ENCODE peak calls at places on chromosomes 1 and 21, in ten cellular contexts. S is activated T-helper 1 cell treated with anti-CD3 and anti-CD28 coated beads, Interleukin-12 subunit alpha, Interleukin-12 subunit beta, Interleukin-2, Interleukin-4 antibody, amounts not matched to agents 30 ng/mL and 10 ng/mL and 1 ng/mL, durations not matched to agents 14 hours and 24 hours and 36 hours; L is AG08396; N is Calu3; V is T-helper 2 cell; O is Ammon's horn; C is pulmonary artery endothelial cell; T is activated T-cell treated with anti-CD3 and anti-CD28 coated beads for 1 hour; A is NCI-H524; H is AG09319. D is an unnamed sample.

GRCh38 chr1:16425125-16426025 is 11.8 kb downstream of the SPATA21 start:
- DNase-seq in C (no peak), T (no peak), A (no peak), H (no peak), L (no peak), V (no peak), O (no peak), N (no peak), S (no peak), D (no peak)

GRCh38 chr1:240000634-240001033 is 91.0 kb upstream of the FMN2 start:
- DNase-seq in N (no peak), S (no peak), A (no peak), C (no peak), H (peak; percentile 8), L (peak; percentile 33), V (no peak), O (no peak), T (no peak), D (no peak)

GRCh38 chr1:79887059-79887458 is 880.5 kb upstream of the ADGRL4 start:
- DNase-seq in L (no peak), O (no peak), C (no peak), A (no peak), H (no peak), T (no peak), V (no peak), S (no peak), N (no peak), D (no peak)

GRCh38 chr1:119372493-119373086 is 4.0 kb downstream of the HAO2 start:
- DNase-seq in T (no peak), S (no peak), A (peak; percentile 66), O (no peak), N (peak; percentile 30), V (no peak), L (no peak), C (no peak), H (no peak), D (no peak)

GRCh38 chr1:36924282-36924791 is 110.0 kb downstream of the GRIK3 start:
- DNase-seq in L (peak; percentile 16), T (no peak), A (no peak), S (peak; percentile 31), O (peak; percentile 38), N (peak; percentile 52), V (no peak), C (no peak), H (no peak), D (no peak)

GRCh38 chr1:147825586-147825985 is 65.2 kb upstream of the GJA5 start:
- DNase-seq in O (no peak), H (no peak), N (no peak), T (no peak), L (no peak), V (no peak), S (no peak), A (no peak), C (no peak), D (no peak)

GRCh38 chr1:67324068-67324467 is 16.4 kb downstream of the IL12RB2 start:
- DNase-seq in C (no peak), N (no peak), T (no peak), O (no peak), S (no peak), H (no peak), L (no peak), V (no peak), A (no peak), D (no peak)

GRCh38 chr1:151399890-151400235 is 490 bp downstream of the PSMB4 start:
- DNase-seq in H (no peak), O (no peak), C (no peak), T (no peak), N (no peak), L (peak; percentile 30), V (no peak), A (no peak), S (no peak), D (no peak)

GRCh38 chr1:62870148-62870547 is 86.2 kb downstream of the ATG4C start:
- DNase-seq in S (no peak), V (no peak), T (no peak), O (no peak), A (no peak), H (no peak), C (no peak), L (peak; percentile 4), N (no peak), D (no peak)

GRCh38 chr1:43339584-43340232 is 2.1 kb downstream of the MPL start:
- DNase-seq in N (no peak), S (no peak), O (no peak), V (no peak), H (no peak), A (no peak), T (no peak), L (no peak), C (no peak), D (no peak)

GRCh38 chr21:17454315-17455027 is 58.4 kb upstream of the CXADR start:
- DNase-seq in N (no peak), O (peak; percentile 78), H (peak; percentile 52), S (peak; percentile 2), T (peak; percentile 2), L (peak; percentile 39), A (peak; percentile 96), C (no peak), V (peak; percentile 3), D (peak; percentile 49)

GRCh38 chr21:42010507-42011493 is 640 bp upstream of the ZBTB21 start:
- DNase-seq in C (no peak), L (peak; percentile 55), H (no peak), T (peak; percentile 27), A (no peak), V (no peak), N (peak; percentile 19), S (peak; percentile 25), O (no peak), D (no peak)

GRCh38 chr21:17690078-17690494 is 77.4 kb upstream of the BTG3 start:
- DNase-seq in L (no peak), V (no peak), C (no peak), N (no peak), H (no peak), S (no peak), A (no peak), T (no peak), O (no peak), D (no peak)

GRCh38 chr21:37266515-37267221 is 466 bp downstream of the VPS26C start:
- DNase-seq in S (no peak), H (no peak), T (no peak), A (peak; percentile 55), L (peak; percentile 23), C (no peak), O (no peak), N (peak; percentile 70), V (no peak), D (no peak)

GRCh38 chr1:117166076-117166475 is 44.5 kb upstream of the TRIM45 start:
- DNase-seq in S (no peak), V (no peak), L (peak; percentile 55), A (no peak), T (no peak), O (no peak), C (no peak), H (peak; percentile 38), N (no peak), D (peak; percentile 75)

GRCh38 chr1:155695608-155696007 is 6.7 kb downstream of the DAP3 start:
- DNase-seq in A (no peak), L (no peak), N (no peak), O (no peak), V (no peak), T (no peak), C (no peak), H (no peak), S (no peak), D (no peak)

GRCh38 chr1:209576798-209577197 is 6.7 kb upstream of the CAMK1G start:
- DNase-seq in O (peak; percentile 90), V (peak; percentile 62), N (peak; percentile 93), T (peak; percentile 55), A (peak; percentile 79), L (peak; percentile 87), H (peak; percentile 22), S (peak; percentile 49), C (peak; percentile 19), D (no peak)

GRCh38 chr1:14479865-14480264 is 118.6 kb upstream of the KAZN start:
- DNase-seq in H (no peak), T (no peak), A (no peak), S (no peak), N (no peak), O (no peak), L (no peak), C (no peak), V (no peak), D (no peak)

GRCh38 chr1:6098303-6099215 is 52.9 kb downstream of the KCNAB2 start:
- DNase-seq in A (no peak), S (no peak), N (no peak), L (peak; percentile 84), T (no peak), C (no peak), O (peak; percentile 44), V (no peak), H (peak; percentile 52), D (no peak)

GRCh38 chr1:19452221-19452663 is 33.1 kb downstream of the CAPZB start:
- DNase-seq in T (no peak), L (peak; percentile 71), H (no peak), N (no peak), S (no peak), A (no peak), C (no peak), V (no peak), O (no peak), D (no peak)

GRCh38 chr1:35476099-35476674 is 81.0 kb downstream of the KIAA0319L start:
- DNase-seq in L (no peak), T (no peak), V (no peak), A (peak; percentile 51), O (no peak), N (no peak), H (no peak), C (no peak), S (no peak), D (no peak)

GRCh38 chr1:7761103-7761502 is 10.0 kb upstream of the VAMP3 start:
- DNase-seq in A (no peak), O (no peak), C (no peak), N (no peak), V (no peak), T (no peak), L (no peak), H (no peak), S (no peak), D (no peak)

GRCh38 chr1:51957618-51958017 is 32.9 kb downstream of the RAB3B start:
- DNase-seq in T (no peak), O (no peak), A (no peak), V (no peak), C (no peak), H (no peak), N (no peak), L (no peak), S (no peak), D (no peak)

GRCh38 chr1:32068891-32069590 is 3.7 kb upstream of the TMEM39B start:
- DNase-seq in L (no peak), S (no peak), V (no peak), N (no peak), H (no peak), T (no peak), C (no peak), A (no peak), O (no peak), D (no peak)

GRCh38 chr1:3753656-3754454 is 1.6 kb downstream of the CCDC27 start:
- DNase-seq in S (no peak), T (no peak), C (no peak), O (no peak), L (no peak), A (no peak), H (no peak), N (no peak), V (no peak), D (no peak)

GRCh38 chr1:160711528-160712311 is at the start of gene CD48:
- DNase-seq in N (no peak), C (no peak), T (peak; percentile 28), O (no peak), V (peak; percentile 15), L (no peak), H (no peak), A (no peak), S (peak; percentile 41), D (no peak)

GRCh38 chr1:35369922-35370671 is 101.6 kb downstream of the ZMYM4 start:
- DNase-seq in H (peak; percentile 42), V (no peak), N (no peak), O (peak; percentile 84), L (peak; percentile 66), C (peak; percentile 91), S (no peak), T (no peak), A (no peak), D (peak; percentile 19)

GRCh38 chr1:151475175-151475574 is 15.9 kb upstream of the POGZ start:
- DNase-seq in H (no peak), C (no peak), A (no peak), O (no peak), L (no peak), V (no peak), S (no peak), N (no peak), T (no peak), D (no peak)

D was measured in AG04449.